ENCODE peak calls at places on chromosomes 2 and 18, in eight cellular contexts. V, P, X, S, J, N, Q and L are unnamed samples.

GRCh38 chr2:233163486-233164103 is 87.9 kb upstream of the ATG16L1 start:
- DNase-seq in N (no peak), P (no peak), X (no peak), V (no peak), J (no peak), Q (no peak), S (no peak), L (no peak)

GRCh38 chr2:163407296-163407695 is 328.5 kb downstream of the FIGN start:
- DNase-seq in S (no peak), J (no peak), P (peak), Q (no peak), X (no peak), N (no peak), V (no peak), L (no peak)

GRCh38 chr2:197191177-197191947 is 119.2 kb downstream of the ANKRD44 start:
- DNase-seq in J (peak), P (no peak), N (no peak), Q (no peak), X (peak), V (peak), S (no peak), L (peak)

GRCh38 chr2:12856934-12857660 is 140.4 kb downstream of the TRIB2 start:
- DNase-seq in P (peak), J (no peak), X (peak), Q (no peak), V (peak), S (peak), N (peak), L (no peak)

GRCh38 chr18:33051397-33051796 is 278.6 kb upstream of the KLHL14 start:
- DNase-seq in Q (no peak), X (no peak), S (no peak), V (no peak), N (no peak), P (no peak), J (no peak), L (no peak)

GRCh38 chr2:73730810-73731209 is 6.3 kb downstream of the TPRKB start:
- DNase-seq in N (no peak), X (no peak), J (no peak), P (no peak), V (no peak), S (no peak), Q (no peak), L (no peak)

GRCh38 chr2:188142636-188143035 is 149.0 kb upstream of the GULP1 start:
- DNase-seq in Q (no peak), V (no peak), P (no peak), S (peak), X (peak), N (no peak), J (peak), L (no peak)

GRCh38 chr2:70002241-70002896 is 40.9 kb upstream of the ASPRV1 start:
- DNase-seq in Q (no peak), J (no peak), S (no peak), X (no peak), V (peak), P (no peak), N (no peak), L (no peak)

GRCh38 chr18:74234326-74235171 is 57.2 kb downstream of the CYB5A start:
- DNase-seq in P (peak), J (peak), S (peak), V (no peak), X (peak), Q (no peak), N (no peak), L (peak)

GRCh38 chr2:30180230-30180629 is 33.4 kb downstream of the YPEL5 start:
- DNase-seq in N (no peak), S (no peak), J (no peak), Q (no peak), P (no peak), X (no peak), V (no peak), L (no peak)

GRCh38 chr2:62306751-62307468 is 111.0 kb downstream of the B3GNT2 start:
- DNase-seq in S (no peak), X (peak), N (peak), Q (no peak), J (peak), P (peak), V (peak), L (no peak)

GRCh38 chr18:8001711-8002110 is 434.6 kb downstream of the PTPRM start:
- DNase-seq in P (no peak), J (no peak), S (no peak), Q (no peak), V (no peak), X (no peak), N (no peak), L (no peak)

GRCh38 chr2:210556355-210556980 is at the start of gene CPS1:
- DNase-seq in J (no peak), N (no peak), Q (no peak), V (no peak), X (no peak), P (no peak), S (no peak), L (no peak)

GRCh38 chr2:71166812-71167211 is 36.4 kb downstream of the MPHOSPH10 start:
- DNase-seq in J (no peak), Q (no peak), X (peak), V (no peak), N (no peak), P (no peak), S (peak), L (no peak)

GRCh38 chr18:23158884-23159820 is 23.9 kb downstream of the CABLES1 start:
- DNase-seq in P (no peak), S (no peak), N (no peak), J (no peak), X (no peak), Q (no peak), V (no peak), L (peak)

GRCh38 chr2:121626777-121627524 is 22.3 kb downstream of the CLASP1 start:
- DNase-seq in J (no peak), X (no peak), P (peak), N (no peak), Q (no peak), S (no peak), V (no peak), L (no peak)